ENCODE peak calls at places on chromosomes 13 and 19, in four cellular contexts. One of them, this sample, is unnamed.

GRCh38 chr19:30649934-30650614 is 277.9 kb downstream of the ZNF536 start:
- DNase-seq in mammary epithelial cell: peak
- DNase-seq in glutamatergic neuron: peak
- DNase-seq in nephron progenitor cell: peak
- DNase-seq in this sample: peak

GRCh38 chr19:46617566-46618079 is 7.3 kb downstream of the PTGIR start:
- DNase-seq in mammary epithelial cell: no peak
- DNase-seq in glutamatergic neuron: no peak
- DNase-seq in nephron progenitor cell: no peak
- DNase-seq in this sample: no peak

GRCh38 chr13:73025212-73026012 is 33.4 kb upstream of the KLF5 start:
- DNase-seq in mammary epithelial cell: peak
- DNase-seq in glutamatergic neuron: no peak
- DNase-seq in nephron progenitor cell: no peak
- DNase-seq in this sample: no peak

GRCh38 chr13:45368571-45368970 is 27.6 kb upstream of the TPT1 start:
- DNase-seq in mammary epithelial cell: peak
- DNase-seq in glutamatergic neuron: no peak
- DNase-seq in nephron progenitor cell: no peak
- DNase-seq in this sample: no peak

GRCh38 chr19:8528500-8528899 is 14.5 kb upstream of the ZNF414 start:
- DNase-seq in mammary epithelial cell: no peak
- DNase-seq in glutamatergic neuron: no peak
- DNase-seq in nephron progenitor cell: no peak
- DNase-seq in this sample: no peak

GRCh38 chr13:43196750-43197149 is 173.4 kb downstream of the DNAJC15 start:
- DNase-seq in mammary epithelial cell: no peak
- DNase-seq in glutamatergic neuron: no peak
- DNase-seq in nephron progenitor cell: no peak
- DNase-seq in this sample: no peak

GRCh38 chr19:18896421-18896841 is 473 bp upstream of the CERS1 start:
- DNase-seq in mammary epithelial cell: peak
- DNase-seq in glutamatergic neuron: no peak
- DNase-seq in nephron progenitor cell: no peak
- DNase-seq in this sample: no peak

GRCh38 chr19:42199440-42200115 is 17.9 kb downstream of the DEDD2 start:
- DNase-seq in mammary epithelial cell: peak
- DNase-seq in glutamatergic neuron: no peak
- DNase-seq in nephron progenitor cell: no peak
- DNase-seq in this sample: no peak

GRCh38 chr13:27783111-27783510 is 9.2 kb upstream of the GSX1 start:
- DNase-seq in mammary epithelial cell: no peak
- DNase-seq in glutamatergic neuron: no peak
- DNase-seq in nephron progenitor cell: no peak
- DNase-seq in this sample: no peak

GRCh38 chr13:110442946-110443632 is 118.4 kb downstream of the RAB20 start:
- DNase-seq in mammary epithelial cell: peak
- DNase-seq in glutamatergic neuron: no peak
- DNase-seq in nephron progenitor cell: no peak
- DNase-seq in this sample: no peak

GRCh38 chr13:45367358-45367757 is 26.4 kb upstream of the TPT1 start:
- DNase-seq in mammary epithelial cell: peak
- DNase-seq in glutamatergic neuron: no peak
- DNase-seq in nephron progenitor cell: no peak
- DNase-seq in this sample: no peak

GRCh38 chr13:73985789-73986188 is 148.4 kb downstream of the KLF12 start:
- DNase-seq in mammary epithelial cell: no peak
- DNase-seq in glutamatergic neuron: no peak
- DNase-seq in nephron progenitor cell: no peak
- DNase-seq in this sample: no peak

GRCh38 chr13:98581971-98582702 is 5.2 kb upstream of the STK24 start:
- DNase-seq in mammary epithelial cell: peak
- DNase-seq in glutamatergic neuron: no peak
- DNase-seq in nephron progenitor cell: no peak
- DNase-seq in this sample: no peak

GRCh38 chr19:43595999-43596841 is at the start of the genes IRGQ and ZNF576:
- DNase-seq in mammary epithelial cell: peak
- DNase-seq in glutamatergic neuron: peak
- DNase-seq in nephron progenitor cell: peak
- DNase-seq in this sample: peak

GRCh38 chr13:91722267-91722884 is 324.0 kb downstream of the GPC5 start:
- DNase-seq in mammary epithelial cell: peak
- DNase-seq in glutamatergic neuron: no peak
- DNase-seq in nephron progenitor cell: no peak
- DNase-seq in this sample: no peak

GRCh38 chr13:20503088-20504083 is 22.3 kb downstream of the CRYL1 start:
- DNase-seq in mammary epithelial cell: no peak
- DNase-seq in glutamatergic neuron: no peak
- DNase-seq in nephron progenitor cell: no peak
- DNase-seq in this sample: no peak

GRCh38 chr19:50537769-50538230 is 24.1 kb upstream of the ASPDH start:
- DNase-seq in mammary epithelial cell: peak
- DNase-seq in glutamatergic neuron: peak
- DNase-seq in nephron progenitor cell: peak
- DNase-seq in this sample: peak

GRCh38 chr19:47421844-47422395 is 2.6 kb upstream of the MEIS3 start:
- DNase-seq in mammary epithelial cell: no peak
- DNase-seq in glutamatergic neuron: peak
- DNase-seq in nephron progenitor cell: peak
- DNase-seq in this sample: no peak

GRCh38 chr13:73090116-73090811 is 31.5 kb downstream of the KLF5 start:
- DNase-seq in mammary epithelial cell: peak
- DNase-seq in glutamatergic neuron: no peak
- DNase-seq in nephron progenitor cell: no peak
- DNase-seq in this sample: no peak

GRCh38 chr19:39499082-39499642 is 415 bp downstream of the DLL3 start:
- DNase-seq in mammary epithelial cell: peak
- DNase-seq in glutamatergic neuron: peak
- DNase-seq in nephron progenitor cell: peak
- DNase-seq in this sample: peak

GRCh38 chr13:106520205-106521004 is 15.1 kb downstream of the EFNB2 start:
- DNase-seq in mammary epithelial cell: no peak
- DNase-seq in glutamatergic neuron: no peak
- DNase-seq in nephron progenitor cell: no peak
- DNase-seq in this sample: no peak

DNA sequence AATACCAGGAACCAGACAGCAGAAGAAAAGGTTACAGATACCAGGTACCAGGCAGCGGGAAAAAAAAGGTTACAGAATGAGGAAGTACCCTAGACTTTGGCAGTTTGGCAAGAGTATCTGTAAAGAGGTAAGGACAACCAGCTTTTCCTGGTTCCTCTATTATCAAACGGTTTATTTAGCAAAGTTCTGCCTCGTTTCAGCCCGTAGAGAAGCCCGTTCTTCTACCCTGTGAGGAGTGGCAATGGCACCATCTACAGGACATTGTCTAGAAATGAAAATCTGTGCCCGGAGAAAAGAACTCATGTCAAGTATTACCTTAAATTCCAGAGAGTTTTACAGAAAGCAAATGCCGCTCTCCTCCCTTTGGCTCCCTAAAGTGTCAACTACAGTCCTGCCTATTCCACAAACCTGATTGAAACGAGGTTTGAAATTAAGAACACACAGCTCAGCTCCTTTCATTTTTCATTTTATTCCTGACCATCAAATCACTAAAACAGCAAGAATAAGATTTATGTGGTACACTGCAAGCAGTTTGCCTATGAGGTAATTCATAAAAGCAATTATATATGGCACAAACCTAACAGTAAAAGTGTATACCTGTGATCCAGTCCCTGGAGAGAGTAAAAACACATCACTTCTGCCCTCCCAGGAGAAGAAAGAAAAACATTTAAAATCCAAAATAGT is 226.3 kb downstream of the SLC7A1 start:
- DNase-seq in mammary epithelial cell: peak
- DNase-seq in glutamatergic neuron: no peak
- DNase-seq in nephron progenitor cell: peak
- DNase-seq in this sample: peak
- TF ChIP-seq CTCF in mammary epithelial cell: peak
- TF ChIP-seq CTCF in glutamatergic neuron: peak
- TF ChIP-seq CTCF in nephron progenitor cell: peak
- TF ChIP-seq CTCF in this sample: peak

GRCh38 chr19:14089412-14089661 is 1.2 kb downstream of the SAMD1 start:
- DNase-seq in mammary epithelial cell: no peak
- DNase-seq in glutamatergic neuron: no peak
- DNase-seq in nephron progenitor cell: no peak
- DNase-seq in this sample: no peak

GRCh38 chr19:14090509-14091085 is at the start of gene SAMD1:
- DNase-seq in mammary epithelial cell: peak
- DNase-seq in glutamatergic neuron: peak
- DNase-seq in nephron progenitor cell: peak
- DNase-seq in this sample: peak

GRCh38 chr19:14091885-14092462 is 1.4 kb upstream of the SAMD1 start:
- DNase-seq in mammary epithelial cell: no peak
- DNase-seq in glutamatergic neuron: no peak
- DNase-seq in nephron progenitor cell: no peak
- DNase-seq in this sample: no peak

GRCh38 chr19:14089662-14090508 is 666 bp downstream of the SAMD1 start:
- DNase-seq in mammary epithelial cell: peak
- DNase-seq in glutamatergic neuron: peak
- DNase-seq in nephron progenitor cell: peak
- DNase-seq in this sample: peak

DNA sequence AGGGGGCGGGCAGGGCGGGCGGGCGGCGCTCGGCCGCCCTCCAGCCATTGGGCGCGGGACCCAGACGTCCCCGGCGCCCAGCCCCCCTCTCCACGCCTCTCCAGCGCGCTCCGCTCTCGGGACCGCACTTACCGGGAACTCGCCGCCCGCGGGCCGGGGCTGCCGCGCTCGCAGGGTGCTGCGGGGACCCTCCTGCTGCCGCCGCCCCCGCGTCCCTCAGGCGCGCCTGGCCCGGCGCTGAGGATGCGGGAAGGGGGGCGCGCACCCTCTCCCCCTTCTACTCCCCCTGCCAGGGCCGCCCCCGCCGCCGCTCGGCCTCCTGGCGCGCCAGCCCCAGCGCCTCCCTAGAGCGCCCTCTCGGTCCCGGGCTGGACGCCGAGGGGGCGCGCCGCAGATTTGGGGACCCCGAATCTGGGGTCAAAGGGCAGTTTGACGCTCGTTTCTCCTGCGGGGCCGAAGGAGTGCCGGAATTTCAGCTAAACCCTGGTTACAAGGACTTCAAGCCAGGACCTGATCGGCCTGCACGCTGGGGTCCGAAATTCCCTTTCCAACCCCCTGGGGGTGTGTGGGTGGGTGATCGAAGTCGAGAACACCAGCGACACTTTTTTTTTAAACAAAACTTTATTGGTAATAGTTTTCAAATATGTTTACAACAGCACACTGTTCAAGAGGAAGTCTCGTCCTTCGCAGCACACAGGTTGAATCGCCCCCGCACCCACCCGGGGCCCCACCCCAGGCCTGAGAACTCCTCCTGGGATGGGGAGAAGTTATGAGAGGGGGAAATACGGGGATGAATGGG is 734 bp upstream of the SAMD1 start:
- DNase-seq in mammary epithelial cell: peak
- DNase-seq in glutamatergic neuron: peak
- DNase-seq in nephron progenitor cell: peak
- DNase-seq in this sample: peak
- TF ChIP-seq CTCF in mammary epithelial cell: no peak
- TF ChIP-seq CTCF in glutamatergic neuron: peak
- TF ChIP-seq CTCF in nephron progenitor cell: no peak
- TF ChIP-seq CTCF in this sample: no peak

DNA sequence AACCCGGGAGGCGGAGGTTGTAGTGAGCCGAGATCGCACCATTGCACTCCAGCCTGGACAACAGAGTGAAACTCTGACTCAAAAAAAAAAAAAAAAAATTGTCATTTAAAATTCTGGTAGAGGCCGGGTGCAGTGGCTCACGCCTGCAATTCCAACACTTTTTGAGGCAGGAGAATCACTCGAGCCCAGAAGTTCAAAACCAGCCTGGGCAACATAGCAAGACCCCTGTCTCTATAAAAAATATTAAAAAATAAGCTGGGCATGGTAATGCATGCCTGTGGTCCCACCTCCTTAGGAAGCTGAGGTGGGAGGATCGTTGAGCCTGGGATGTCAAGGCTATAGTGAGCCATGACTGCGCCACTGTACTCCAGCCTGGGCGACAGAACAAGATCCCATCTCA is 6.2 kb downstream of the NUCB1 start:
- DNase-seq in mammary epithelial cell: no peak
- DNase-seq in glutamatergic neuron: no peak
- DNase-seq in nephron progenitor cell: no peak
- DNase-seq in this sample: no peak
- TF ChIP-seq CTCF in mammary epithelial cell: no peak
- TF ChIP-seq CTCF in glutamatergic neuron: no peak
- TF ChIP-seq CTCF in nephron progenitor cell: no peak
- TF ChIP-seq CTCF in this sample: no peak

DNA sequence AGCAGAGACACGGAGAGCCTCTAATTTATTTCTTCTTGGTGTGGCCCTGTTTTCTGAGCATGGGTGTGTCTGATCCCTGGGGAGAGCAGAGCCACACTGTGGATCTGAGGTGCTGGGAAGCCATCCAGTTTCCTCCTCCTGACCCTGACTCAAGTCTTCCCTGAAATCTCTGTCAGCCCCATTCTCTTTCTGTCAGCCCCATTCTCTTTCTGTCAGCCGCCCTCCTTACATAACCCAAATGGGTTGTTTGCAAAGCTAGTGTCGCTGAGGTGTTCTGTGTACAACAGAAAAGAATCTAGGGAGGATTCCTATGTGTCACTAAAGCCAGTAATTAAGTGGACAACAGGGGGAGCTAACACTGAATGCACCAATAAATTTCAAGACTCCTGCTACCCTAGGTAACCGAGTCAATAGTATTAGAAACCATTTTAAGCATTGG is 50.2 kb downstream of the LRCH1 start:
- DNase-seq in mammary epithelial cell: no peak
- DNase-seq in glutamatergic neuron: no peak
- DNase-seq in nephron progenitor cell: no peak
- DNase-seq in this sample: no peak
- TF ChIP-seq CTCF in mammary epithelial cell: peak
- TF ChIP-seq CTCF in glutamatergic neuron: peak
- TF ChIP-seq CTCF in nephron progenitor cell: peak
- TF ChIP-seq CTCF in this sample: peak

GRCh38 chr13:95698047-95698749 is 21.3 kb downstream of the DNAJC3 start:
- DNase-seq in mammary epithelial cell: peak
- DNase-seq in glutamatergic neuron: no peak
- DNase-seq in nephron progenitor cell: no peak
- DNase-seq in this sample: no peak
- TF ChIP-seq CTCF in mammary epithelial cell: peak
- TF ChIP-seq CTCF in glutamatergic neuron: peak
- TF ChIP-seq CTCF in nephron progenitor cell: peak
- TF ChIP-seq CTCF in this sample: peak

DNA sequence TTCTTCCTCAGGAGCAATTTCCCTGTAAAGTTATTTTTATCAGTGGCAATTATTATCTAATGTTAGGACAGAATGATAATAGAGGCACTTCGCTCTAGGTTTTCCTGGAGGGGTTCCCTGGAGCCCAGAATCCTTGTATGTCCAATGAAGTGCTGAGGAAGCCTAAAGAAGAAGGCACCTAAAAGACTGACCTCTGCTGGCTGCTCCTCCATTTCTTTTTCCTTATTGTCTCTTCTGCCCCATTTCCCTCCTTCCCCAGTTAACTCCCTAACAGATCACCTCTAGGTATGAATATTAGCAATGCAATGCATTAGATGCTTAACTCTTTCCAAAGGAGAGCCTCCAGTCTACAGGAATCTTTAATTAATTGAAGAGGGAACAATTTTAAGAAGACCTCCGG is 985.4 kb downstream of the DIAPH3 start:
- DNase-seq in mammary epithelial cell: no peak
- DNase-seq in glutamatergic neuron: no peak
- DNase-seq in nephron progenitor cell: no peak
- DNase-seq in this sample: no peak
- TF ChIP-seq CTCF in mammary epithelial cell: no peak
- TF ChIP-seq CTCF in glutamatergic neuron: no peak
- TF ChIP-seq CTCF in nephron progenitor cell: no peak
- TF ChIP-seq CTCF in this sample: no peak

This sample was measured in endothelial cell.